ENCODE peak calls at places on chromosomes 1 and 21, in nine cellular contexts. I is Calu3, G is glutamatergic neuron, Y is fibroblast of villous mesenchyme, N is AG09319, T is sigmoid colon, O is cardiac fibroblast, Z is AG09309, H is lung. W is an unnamed sample.

GRCh38 chr1:115811140-115811828 is 29.6 kb downstream of the NHLH2 start:
- DNase-seq in Z (no peak), I (peak), T (no peak), O (peak), G (no peak), H (peak), Y (peak), N (no peak), W (no peak)

GRCh38 chr21:45556645-45557601 is 14.7 kb upstream of the SLC19A1 start:
- DNase-seq in O (no peak), N (no peak), Z (no peak), H (no peak), Y (no peak), G (peak), I (no peak), T (peak), W (no peak)

GRCh38 chr1:243435824-243436223 is 180.0 kb downstream of the SDCCAG8 start:
- DNase-seq in T (no peak), Y (no peak), Z (no peak), O (no peak), H (no peak), N (no peak), G (no peak), I (no peak), W (no peak)

GRCh38 chr1:15180189-15180588 is 26.6 kb downstream of the TMEM51 start:
- DNase-seq in T (peak), Y (no peak), O (no peak), G (no peak), I (peak), N (no peak), H (no peak), Z (no peak), W (no peak)

GRCh38 chr1:12756756-12757433 is 10.9 kb downstream of the CFAP107 start:
- DNase-seq in H (no peak), T (no peak), I (no peak), Z (no peak), O (no peak), Y (no peak), N (no peak), G (no peak), W (no peak)

GRCh38 chr21:42150458-42151085 is 68.4 kb upstream of the ABCG1 start:
- DNase-seq in H (no peak), T (no peak), Y (no peak), N (no peak), G (no peak), Z (no peak), I (no peak), O (no peak), W (no peak)

GRCh38 chr1:193537266-193538003 is 351.0 kb upstream of the B3GALT2 start:
- DNase-seq in I (peak), O (no peak), H (no peak), N (no peak), Z (no peak), T (no peak), G (no peak), Y (no peak), W (peak)

GRCh38 chr1:225842074-225842473 is 32.1 kb downstream of the EPHX1 start:
- DNase-seq in N (no peak), T (no peak), O (no peak), G (no peak), H (no peak), Z (no peak), Y (no peak), I (no peak), W (no peak)

GRCh38 chr1:85078903-85079302 is 30.6 kb upstream of the MCOLN3 start:
- DNase-seq in Z (peak), G (no peak), O (peak), Y (peak), T (no peak), H (no peak), I (no peak), N (no peak), W (no peak)

GRCh38 chr1:4652631-4653327 is 1.6 kb upstream of the AJAP1 start:
- DNase-seq in G (peak), Z (no peak), I (peak), N (no peak), H (peak), T (no peak), Y (peak), O (peak), W (peak)

GRCh38 chr21:26850116-26850643 is 5.0 kb upstream of the ADAMTS1 start:
- DNase-seq in N (no peak), Y (peak), G (no peak), I (no peak), Z (no peak), T (no peak), H (no peak), O (peak), W (no peak)

GRCh38 chr1:217673387-217673786 is 42.2 kb downstream of the SPATA17 start:
- DNase-seq in T (no peak), O (no peak), N (no peak), Y (no peak), G (no peak), I (no peak), Z (no peak), H (no peak), W (no peak)

GRCh38 chr21:41196990-41197389 is 29.0 kb downstream of the BACE2 start:
- DNase-seq in Y (no peak), Z (no peak), H (no peak), N (no peak), O (peak), I (no peak), T (no peak), G (no peak), W (no peak)

GRCh38 chr1:53485478-53486394 is 26.5 kb downstream of the DMRTB1 start:
- DNase-seq in N (peak), G (peak), Z (peak), H (peak), T (peak), Y (peak), I (peak), O (peak), W (peak)

GRCh38 chr1:117025568-117025967 is 24.0 kb downstream of the CD101 start:
- DNase-seq in Z (no peak), G (no peak), I (no peak), T (no peak), Y (no peak), O (no peak), H (no peak), N (no peak), W (no peak)

GRCh38 chr1:207902566-207902965 is 8.4 kb downstream of the CD34 start:
- DNase-seq in Z (no peak), I (no peak), H (no peak), T (no peak), G (no peak), Y (no peak), N (no peak), O (no peak), W (no peak)

GRCh38 chr21:21434944-21435343 is 436.7 kb downstream of the NCAM2 start:
- DNase-seq in G (no peak), I (no peak), T (no peak), N (no peak), Y (no peak), H (no peak), O (no peak), Z (no peak), W (no peak)

GRCh38 chr21:43591468-43592050 is 67.7 kb downstream of the HSF2BP start:
- DNase-seq in G (no peak), Z (no peak), I (no peak), H (no peak), T (no peak), N (no peak), O (peak), Y (peak), W (no peak)

GRCh38 chr1:208885046-208885445 is 640.9 kb upstream of the PLXNA2 start:
- DNase-seq in O (no peak), N (no peak), I (no peak), Y (peak), H (no peak), T (no peak), G (no peak), Z (no peak), W (no peak)

GRCh38 chr1:18109058-18109755 is 1.6 kb downstream of the IGSF21 start:
- DNase-seq in Y (no peak), O (no peak), G (peak), I (no peak), H (no peak), Z (no peak), T (no peak), N (no peak), W (no peak)

GRCh38 chr1:56032276-56032675 is 547.1 kb downstream of the PLPP3 start:
- DNase-seq in Z (no peak), H (no peak), O (no peak), I (no peak), T (no peak), G (no peak), Y (no peak), N (no peak), W (no peak)

GRCh38 chr1:108584320-108584968 is 24.5 kb downstream of the EEIG2 start:
- DNase-seq in O (no peak), N (no peak), I (no peak), T (no peak), Z (no peak), G (no peak), H (no peak), Y (no peak), W (no peak)

GRCh38 chr1:101438359-101438758 is 201.5 kb downstream of the S1PR1 start:
- DNase-seq in H (no peak), G (no peak), Y (peak), I (peak), Z (no peak), O (peak), N (no peak), T (no peak), W (no peak)

GRCh38 chr1:213669964-213670691 is 317.6 kb upstream of the PROX1 start:
- DNase-seq in G (no peak), I (no peak), N (no peak), Z (no peak), O (no peak), T (no peak), Y (no peak), H (no peak), W (no peak)
- TF ChIP-seq CTCF in G (no peak), I (no peak), N (no peak), Z (no peak), O (no peak), T (no peak), Y (no peak), H (no peak), W (no peak)

DNA sequence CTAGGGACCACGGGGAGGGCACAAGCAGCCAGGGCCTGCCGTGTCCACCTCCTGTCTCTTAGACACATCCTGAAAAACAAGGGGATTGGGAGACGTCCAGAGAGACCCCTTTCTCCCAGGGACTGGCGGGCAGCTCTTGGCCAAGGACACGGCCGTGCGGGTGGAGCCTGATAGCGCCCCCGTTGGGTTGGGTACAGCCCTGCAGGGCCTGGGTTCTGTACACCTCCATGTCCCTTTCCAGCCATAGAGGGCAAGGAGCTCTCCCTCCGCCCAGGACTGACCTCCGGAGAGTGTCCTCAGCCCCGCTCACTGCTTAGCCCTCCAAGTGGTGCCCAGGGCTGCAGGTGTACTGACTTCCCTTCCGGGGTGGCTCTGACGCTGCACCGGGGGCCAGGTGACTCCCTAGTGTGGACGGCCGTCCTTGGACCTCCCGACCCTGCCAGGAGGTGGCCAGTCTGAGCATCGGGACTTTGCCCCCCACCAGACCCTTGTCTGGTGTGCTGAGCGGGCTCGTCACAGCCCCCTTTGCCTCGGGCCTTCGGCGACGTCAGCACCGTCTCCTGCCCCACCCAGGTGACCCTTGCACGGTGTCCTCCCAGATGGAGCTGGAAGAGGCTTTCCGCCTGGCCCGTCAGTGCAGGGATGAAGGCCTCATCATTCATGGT is 5.8 kb downstream of the PRKCZ start:
- DNase-seq in N (no peak), Y (no peak), O (no peak), T (no peak), H (no peak), I (no peak), G (no peak), Z (no peak), W (no peak)
- TF ChIP-seq CTCF in N (no peak), Y (no peak), O (no peak), T (no peak), H (no peak), I (no peak), G (no peak), Z (no peak), W (no peak)

GRCh38 chr1:62437273-62437945 is 560 bp downstream of the USP1 start:
- DNase-seq in H (no peak), T (peak), Z (no peak), O (peak), Y (peak), I (no peak), G (peak), N (no peak), W (peak)
- TF ChIP-seq CTCF in H (no peak), T (no peak), Z (no peak), O (no peak), Y (no peak), I (no peak), G (no peak), N (no peak), W (no peak)

DNA sequence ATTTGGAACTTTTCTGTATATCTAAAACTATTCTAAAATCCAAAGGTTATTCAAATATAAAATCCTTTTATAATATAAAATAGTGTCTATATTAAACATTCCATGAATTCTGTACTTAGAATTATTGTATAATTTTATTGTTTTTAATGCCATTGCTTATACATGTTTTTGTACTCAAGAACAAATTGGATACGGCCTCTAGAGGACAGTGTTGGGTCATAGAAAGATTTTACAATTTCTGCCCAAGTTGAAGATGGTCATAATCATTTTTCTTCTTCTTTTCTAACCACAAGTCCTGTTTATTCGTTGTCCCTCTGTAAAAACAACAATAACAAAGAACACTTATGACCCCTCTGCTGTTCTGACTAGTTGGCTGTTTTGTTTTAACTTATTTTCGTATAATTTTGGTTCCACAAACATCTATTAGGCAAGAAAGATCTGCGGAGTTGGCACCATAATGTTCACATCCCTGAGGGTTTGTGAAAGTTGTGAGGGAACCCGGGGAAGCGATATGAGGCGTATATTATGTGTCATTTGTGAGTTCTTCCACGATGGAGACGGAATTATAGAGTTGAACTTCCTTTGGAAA is 75.7 kb upstream of the KIF26B start:
- DNase-seq in I (peak), H (no peak), Y (peak), G (no peak), O (peak), N (peak), T (no peak), Z (no peak), W (no peak)
- TF ChIP-seq CTCF in I (peak), H (peak), Y (peak), G (peak), O (peak), N (peak), T (peak), Z (peak), W (peak)

DNA sequence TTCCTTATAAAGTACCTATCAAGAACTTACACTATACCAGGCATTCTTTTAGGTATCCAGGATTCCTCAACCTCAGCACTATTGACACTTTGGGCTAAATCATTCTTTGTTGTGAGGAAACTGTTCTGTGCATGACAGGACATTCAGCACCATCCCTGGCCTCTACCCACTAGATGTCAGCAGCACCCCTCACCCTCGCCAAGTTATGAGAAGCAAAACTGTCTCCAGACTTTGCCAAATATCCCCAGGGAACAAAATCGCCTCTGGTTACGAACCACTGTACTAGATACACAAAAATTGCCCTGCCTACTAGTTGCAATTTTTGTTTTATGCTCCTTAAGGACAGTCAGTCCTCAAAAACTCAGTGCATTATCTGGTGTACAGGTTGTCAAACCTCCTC is 35.7 kb downstream of the PALMD start:
- DNase-seq in O (peak), Z (no peak), I (no peak), N (no peak), H (no peak), Y (no peak), T (no peak), G (no peak), W (no peak)
- TF ChIP-seq CTCF in O (peak), Z (peak), I (no peak), N (no peak), H (no peak), Y (no peak), T (no peak), G (no peak), W (peak)

GRCh38 chr1:196651079-196651478 is 764 bp upstream of the CFH start:
- DNase-seq in Y (no peak), T (no peak), Z (no peak), I (no peak), H (no peak), O (no peak), N (no peak), G (no peak), W (no peak)
- TF ChIP-seq CTCF in Y (no peak), T (no peak), Z (no peak), I (no peak), H (no peak), O (no peak), N (no peak), G (no peak), W (no peak)

GRCh38 chr1:30764396-30764795 is 6.8 kb upstream of the LAPTM5 start:
- DNase-seq in Y (no peak), H (no peak), I (no peak), Z (no peak), G (no peak), T (no peak), N (no peak), O (no peak), W (no peak)
- TF ChIP-seq CTCF in Y (no peak), H (no peak), I (no peak), Z (no peak), G (no peak), T (no peak), N (no peak), O (no peak), W (no peak)

W was measured in GM13977.